ENCODE peak calls at places on chromosomes 1 and 21, in ten cellular contexts. Y is sigmoid colon; P is PC-9; J is nephron progenitor cell; U is foreskin fibroblast; F is coronary artery; I is bronchial epithelial cell; O is cardiac fibroblast; W is A549; H is CD4-positive, alpha-beta T cell. Z is an unnamed sample.

GRCh38 chr1:64111787-64112186 is 91.6 kb upstream of the UBE2U start:
- DNase-seq in Y (no peak), P (no peak), J (no peak), U (no peak), F (no peak), I (peak), O (peak), W (no peak), H (no peak), Z (no peak)

GRCh38 chr1:94980049-94980908 is 53.4 kb upstream of the CNN3 start:
- DNase-seq in Y (no peak), P (no peak), J (no peak), U (peak), F (no peak), I (no peak), O (no peak), W (no peak), H (no peak), Z (no peak)

GRCh38 chr1:205577874-205578658 is 53.7 kb downstream of the ELK4 start:
- DNase-seq in Y (no peak), P (no peak), J (no peak), U (no peak), F (peak), I (no peak), O (no peak), W (no peak), H (no peak), Z (no peak)

GRCh38 chr1:162302246-162302645 is 74.4 kb downstream of the SPATA46 start:
- DNase-seq in Y (no peak), P (no peak), J (no peak), U (no peak), F (no peak), I (peak), O (peak), W (no peak), H (no peak), Z (no peak)

GRCh38 chr1:25958475-25958874 is 39.4 kb downstream of the PAFAH2 start:
- DNase-seq in Y (no peak), P (no peak), J (no peak), U (peak), F (no peak), I (peak), O (peak), W (no peak), H (no peak), Z (no peak)

GRCh38 chr1:15453773-15454172 is 2.8 kb upstream of the CELA2A start:
- DNase-seq in Y (no peak), P (no peak), J (no peak), U (no peak), F (no peak), I (no peak), O (no peak), W (no peak), H (no peak), Z (no peak)

GRCh38 chr1:212760126-212760823 is 31.3 kb downstream of the NSL1 start:
- DNase-seq in Y (no peak), P (no peak), J (peak), U (no peak), F (no peak), I (no peak), O (no peak), W (peak), H (peak), Z (no peak)

GRCh38 chr1:5628416-5628815 is 363.8 kb downstream of the NPHP4 start:
- DNase-seq in Y (no peak), P (no peak), J (no peak), U (no peak), F (no peak), I (no peak), O (no peak), W (no peak), H (no peak), Z (no peak)

GRCh38 chr1:201693019-201693372 is 136.0 kb upstream of the IPO9 start:
- DNase-seq in Y (no peak), P (no peak), J (no peak), U (no peak), F (no peak), I (no peak), O (no peak), W (no peak), H (no peak), Z (no peak)

GRCh38 chr1:67460648-67461500 is 30.7 kb upstream of the SERBP1 start:
- DNase-seq in Y (no peak), P (no peak), J (no peak), U (no peak), F (peak), I (peak), O (no peak), W (no peak), H (no peak), Z (no peak)

GRCh38 chr21:25573409-25574206 is 33.7 kb downstream of the MRPL39 start:
- DNase-seq in Y (no peak), P (peak), J (no peak), U (peak), F (no peak), I (peak), O (peak), W (peak), H (peak), Z (no peak)

GRCh38 chr1:117567976-117568375 is 37.9 kb upstream of the TENT5C start:
- DNase-seq in Y (no peak), P (no peak), J (no peak), U (no peak), F (no peak), I (no peak), O (no peak), W (no peak), H (no peak), Z (peak)

GRCh38 chr1:225859151-225859550 is 23.0 kb downstream of the TMEM63A start:
- DNase-seq in Y (no peak), P (no peak), J (no peak), U (no peak), F (no peak), I (no peak), O (no peak), W (no peak), H (no peak), Z (no peak)

GRCh38 chr1:117609471-117609911 is 3.6 kb downstream of the TENT5C start:
- DNase-seq in Y (peak), P (no peak), J (no peak), U (no peak), F (peak), I (no peak), O (no peak), W (no peak), H (no peak), Z (no peak)

GRCh38 chr1:91742848-91743292 is 143.1 kb downstream of the TGFBR3 start:
- DNase-seq in Y (peak), P (no peak), J (no peak), U (no peak), F (no peak), I (peak), O (peak), W (no peak), H (no peak), Z (no peak)

GRCh38 chr1:236164273-236164672 is 21.9 kb downstream of the GPR137B start:
- DNase-seq in Y (no peak), P (no peak), J (no peak), U (no peak), F (no peak), I (no peak), O (no peak), W (no peak), H (no peak), Z (no peak)

GRCh38 chr1:65147424-65148177 is 402 bp upstream of the AK4 start:
- DNase-seq in Y (peak), P (peak), J (peak), U (peak), F (no peak), I (peak), O (peak), W (peak), H (no peak), Z (peak)

GRCh38 chr1:15911141-15911540 is 63.6 kb downstream of the SPEN start:
- DNase-seq in Y (no peak), P (no peak), J (no peak), U (no peak), F (no peak), I (no peak), O (no peak), W (no peak), H (no peak), Z (no peak)

GRCh38 chr1:234970731-234971476 is 157.7 kb downstream of the TOMM20 start:
- DNase-seq in Y (peak), P (no peak), J (peak), U (peak), F (peak), I (peak), O (peak), W (no peak), H (no peak), Z (no peak)

GRCh38 chr1:13921190-13921589 is 221.2 kb downstream of the PRDM2 start:
- DNase-seq in Y (no peak), P (no peak), J (no peak), U (no peak), F (no peak), I (no peak), O (no peak), W (no peak), H (no peak), Z (no peak)

GRCh38 chr1:163258181-163258580 is 55.5 kb upstream of the RGS5 start:
- DNase-seq in Y (no peak), P (no peak), J (no peak), U (peak), F (no peak), I (no peak), O (peak), W (no peak), H (no peak), Z (no peak)

GRCh38 chr1:56780128-56780750 is 39.0 kb downstream of the FYB2 start:
- DNase-seq in Y (no peak), P (no peak), J (no peak), U (no peak), F (no peak), I (no peak), O (no peak), W (no peak), H (no peak), Z (no peak)

GRCh38 chr1:109312978-109313775 is 6.4 kb upstream of the MYBPHL start:
- DNase-seq in Y (peak), P (no peak), J (no peak), U (peak), F (peak), I (no peak), O (peak), W (no peak), H (no peak), Z (no peak)

GRCh38 chr1:62373221-62373620 is 54.0 kb upstream of the KANK4 start:
- DNase-seq in Y (no peak), P (no peak), J (no peak), U (no peak), F (no peak), I (no peak), O (no peak), W (no peak), H (no peak), Z (no peak)

GRCh38 chr1:115227683-115228082 is 110.4 kb downstream of the NGF start:
- DNase-seq in Y (no peak), P (no peak), J (no peak), U (no peak), F (no peak), I (no peak), O (no peak), W (no peak), H (no peak), Z (no peak)

GRCh38 chr1:88655145-88655544 is 28.9 kb upstream of the PKN2 start:
- DNase-seq in Y (no peak), P (no peak), J (no peak), U (no peak), F (no peak), I (no peak), O (no peak), W (no peak), H (no peak), Z (no peak)

GRCh38 chr1:88650676-88651418 is 33.2 kb upstream of the PKN2 start:
- DNase-seq in Y (no peak), P (no peak), J (no peak), U (no peak), F (no peak), I (peak), O (peak), W (no peak), H (no peak), Z (no peak)

GRCh38 chr1:88659552-88659951 is 24.5 kb upstream of the PKN2 start:
- DNase-seq in Y (no peak), P (no peak), J (no peak), U (no peak), F (no peak), I (no peak), O (no peak), W (no peak), H (no peak), Z (no peak)

GRCh38 chr1:88658419-88658818 is 25.7 kb upstream of the PKN2 start:
- DNase-seq in Y (no peak), P (peak), J (no peak), U (no peak), F (no peak), I (peak), O (no peak), W (no peak), H (no peak), Z (no peak)

DNA sequence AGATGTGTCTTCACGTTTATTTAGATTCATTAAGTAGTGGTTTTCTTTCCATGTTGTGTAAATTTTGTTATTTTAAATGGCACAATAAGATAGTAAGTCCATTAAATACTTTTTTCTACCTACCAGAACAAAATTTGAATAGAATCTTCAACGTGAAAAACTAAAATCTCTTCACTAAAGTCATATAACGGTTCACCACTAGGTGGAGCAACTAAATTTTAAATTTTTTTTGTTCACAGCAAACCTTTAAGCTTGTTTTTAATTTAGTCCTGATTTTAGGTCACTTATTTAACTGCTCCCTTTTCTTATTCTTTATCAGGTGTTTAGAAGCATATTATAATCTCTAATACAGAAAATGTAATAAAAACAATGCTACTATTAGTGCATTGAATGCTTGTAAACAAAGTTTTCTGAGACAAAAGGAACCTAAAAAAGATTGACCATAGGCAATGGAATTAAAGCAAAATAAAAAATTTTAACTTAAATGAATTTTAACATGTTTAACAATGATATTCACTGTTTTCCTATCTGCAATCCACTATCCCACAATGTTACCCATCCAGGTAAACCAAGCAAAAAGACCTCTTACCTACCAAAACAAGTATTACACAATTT is 28.3 kb upstream of the PKN2 start:
- DNase-seq in Y (no peak), P (no peak), J (no peak), U (no peak), F (no peak), I (peak), O (peak), W (peak), H (no peak), Z (no peak)
- TF ChIP-seq CTCF in Y (peak), P (peak), J (peak), U (peak), F (peak), I (peak), O (peak), W (peak), H (peak), Z (peak)

GRCh38 chr1:11735854-11736745 is at the start of gene AGTRAP:
- DNase-seq in Y (peak), P (peak), J (peak), U (peak), F (peak), I (peak), O (peak), W (peak), H (peak), Z (peak)
- TF ChIP-seq CTCF in Y (no peak), P (no peak), J (no peak), U (no peak), F (no peak), I (peak), O (no peak), W (no peak), H (no peak), Z (peak)

GRCh38 chr1:27520651-27521050 is 30.7 kb upstream of the WASF2 start:
- DNase-seq in Y (no peak), P (no peak), J (no peak), U (no peak), F (no peak), I (no peak), O (no peak), W (no peak), H (no peak), Z (no peak)

GRCh38 chr1:27521336-27522147 is 31.6 kb upstream of the WASF2 start:
- DNase-seq in Y (no peak), P (no peak), J (no peak), U (no peak), F (no peak), I (no peak), O (no peak), W (no peak), H (peak), Z (no peak)

GRCh38 chr1:27523666-27524020 is 33.7 kb upstream of the WASF2 start:
- DNase-seq in Y (no peak), P (no peak), J (no peak), U (no peak), F (no peak), I (no peak), O (no peak), W (no peak), H (no peak), Z (no peak)

GRCh38 chr1:27522148-27522859 is 32.3 kb upstream of the WASF2 start:
- DNase-seq in Y (no peak), P (no peak), J (no peak), U (no peak), F (no peak), I (peak), O (no peak), W (no peak), H (peak), Z (no peak)

DNA sequence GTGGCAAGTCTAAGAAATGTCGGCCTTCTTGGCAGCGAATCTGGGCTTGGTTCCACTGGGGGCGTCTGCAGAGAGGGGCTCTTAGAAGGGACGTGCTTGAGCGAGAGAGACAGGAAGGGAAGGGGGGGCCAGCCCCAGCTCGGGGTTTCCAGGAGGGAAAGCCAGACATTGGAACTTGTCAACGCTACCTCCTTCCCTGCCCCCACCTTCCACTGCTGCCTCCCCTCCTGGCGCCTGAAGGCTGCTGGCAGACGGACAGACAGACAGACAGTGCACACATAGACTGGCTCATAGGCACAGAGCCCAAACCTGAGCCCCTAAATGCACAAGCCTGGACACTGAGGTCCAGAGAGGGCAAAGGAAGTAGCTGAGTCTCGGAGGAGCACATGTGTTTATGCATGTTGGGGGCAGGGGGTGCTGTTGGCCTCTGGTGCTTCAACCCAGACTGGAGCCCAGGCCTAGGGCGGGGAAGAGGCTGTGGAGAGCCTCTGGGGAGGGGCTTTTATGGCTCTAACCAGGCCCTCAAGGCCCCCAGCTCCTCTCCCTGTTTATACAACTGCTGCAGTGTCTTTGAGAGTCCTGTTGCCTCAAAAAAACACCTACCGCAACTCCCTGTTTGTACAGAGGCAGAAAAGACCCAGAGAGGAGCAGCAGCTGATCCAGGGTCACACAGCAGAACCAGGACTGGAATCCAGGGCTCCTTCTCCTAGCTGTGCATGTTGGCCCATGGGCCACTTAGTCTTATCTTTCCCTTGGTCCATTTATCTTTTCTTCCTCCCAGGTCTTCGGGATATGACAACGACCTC is 33.1 kb upstream of the WASF2 start:
- DNase-seq in Y (no peak), P (no peak), J (peak), U (no peak), F (no peak), I (no peak), O (no peak), W (peak), H (peak), Z (no peak)
- TF ChIP-seq CTCF in Y (no peak), P (no peak), J (no peak), U (no peak), F (no peak), I (peak), O (peak), W (peak), H (peak), Z (peak)

GRCh38 chr1:41280189-41281032 is 38.3 kb upstream of the SCMH1 start:
- DNase-seq in Y (no peak), P (no peak), J (no peak), U (no peak), F (no peak), I (no peak), O (no peak), W (no peak), H (no peak), Z (no peak)
- TF ChIP-seq CTCF in Y (no peak), P (no peak), J (no peak), U (no peak), F (no peak), I (no peak), O (no peak), W (no peak), H (no peak), Z (no peak)

DNA sequence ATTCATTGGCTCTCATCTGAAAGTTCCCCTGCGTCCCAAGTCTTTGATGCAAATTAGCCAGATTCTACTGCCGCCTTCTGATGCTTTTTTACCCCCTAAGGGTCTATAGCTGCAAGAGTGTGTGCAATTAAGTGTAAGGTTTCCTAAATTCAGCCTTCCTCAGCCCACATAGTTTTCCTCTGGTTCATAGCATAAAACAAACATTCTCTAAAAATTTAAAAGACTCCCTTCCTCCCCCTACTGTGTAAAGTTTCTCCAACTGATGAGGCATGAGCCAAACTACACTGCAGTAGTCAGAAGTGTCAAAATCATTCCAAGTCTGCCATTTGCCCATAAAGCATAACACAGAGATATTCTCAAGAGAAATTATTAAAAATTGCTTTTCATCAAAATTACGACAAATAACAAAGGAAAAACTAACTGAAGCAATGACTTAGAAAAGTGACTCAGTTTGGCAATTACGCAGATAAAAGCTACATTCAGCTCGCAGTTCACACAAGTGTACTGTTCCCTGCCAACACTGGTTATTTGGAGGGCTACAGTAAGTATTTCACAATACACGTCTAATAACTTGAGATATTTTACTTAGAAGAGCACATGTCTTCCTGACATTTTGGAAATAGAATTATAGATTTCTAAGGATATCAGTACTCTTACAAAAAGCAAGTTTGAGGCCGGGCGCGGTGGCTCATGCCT is 15.4 kb downstream of the KCNH1 start:
- DNase-seq in Y (no peak), P (no peak), J (no peak), U (peak), F (no peak), I (no peak), O (no peak), W (no peak), H (no peak), Z (no peak)
- TF ChIP-seq CTCF in Y (no peak), P (no peak), J (no peak), U (peak), F (no peak), I (no peak), O (no peak), W (no peak), H (no peak), Z (no peak)

Z was measured in progenitor cell of endocrine pancreas.